ENCODE peak calls at places on chromosomes 13 and 19, in nine cellular contexts. K, S, L, C, E, M, G, V and B are unnamed samples.
A peak's percentile ranks its signal among the peaks of the same experiment; 100 is the strongest.

GRCh38 chr19:13819242-13819641 is 24.0 kb downstream of the ZSWIM4 start:
- DNase-seq in K (no peak), S (no peak), L (no peak), C (no peak), E (no peak), M (no peak), G (no peak), V (no peak), B (peak; percentile 40)

GRCh38 chr13:46926856-46927625 is 30.2 kb upstream of the HTR2A start:
- DNase-seq in K (peak; percentile 36), S (no peak), L (no peak), C (peak; percentile 77), E (no peak), M (no peak), G (no peak), V (no peak), B (peak; percentile 58)

GRCh38 chr13:80862466-80862865 is 521.5 kb upstream of the SPRY2 start:
- DNase-seq in K (no peak), S (no peak), L (no peak), C (no peak), E (no peak), M (no peak), G (no peak), V (no peak), B (peak; percentile 47)

GRCh38 chr13:39777527-39778061 is 122.1 kb downstream of the COG6 start:
- DNase-seq in K (peak; percentile 80), S (no peak), L (no peak), C (peak; percentile 90), E (no peak), M (peak; percentile 99), G (no peak), V (no peak), B (peak; percentile 96)

GRCh38 chr19:35318679-35319448 is 10.1 kb upstream of the CD22 start:
- DNase-seq in K (peak; percentile 6), S (no peak), L (no peak), C (peak; percentile 73), E (no peak), M (peak; percentile 46), G (peak; percentile 66), V (no peak), B (peak; percentile 72)

GRCh38 chr19:998064-998463 is 2.2 kb upstream of the GRIN3B start:
- DNase-seq in K (no peak), S (no peak), L (no peak), C (no peak), E (no peak), M (no peak), G (no peak), V (no peak), B (no peak)

GRCh38 chr13:110436786-110437370 is 124.6 kb downstream of the RAB20 start:
- DNase-seq in K (no peak), S (no peak), L (no peak), C (no peak), E (no peak), M (no peak), G (no peak), V (no peak), B (no peak)

GRCh38 chr19:16117594-16118033 is 5.9 kb downstream of the RAB8A start:
- DNase-seq in K (no peak), S (no peak), L (no peak), C (no peak), E (no peak), M (no peak), G (no peak), V (no peak), B (no peak)

GRCh38 chr13:77872995-77873394 is 45.6 kb downstream of the EDNRB start:
- DNase-seq in K (peak; percentile 81), S (no peak), L (no peak), C (no peak), E (no peak), M (no peak), G (no peak), V (no peak), B (peak; percentile 72)

GRCh38 chr19:51166846-51167490 is 24.9 kb downstream of the SIGLEC7 start:
- DNase-seq in K (no peak), S (no peak), L (no peak), C (no peak), E (no peak), M (no peak), G (no peak), V (no peak), B (no peak)

GRCh38 chr13:42970824-42971669 is 21.0 kb downstream of the EPSTI1 start:
- DNase-seq in K (no peak), S (no peak), L (no peak), C (peak; percentile 49), E (no peak), M (peak; percentile 70), G (no peak), V (no peak), B (peak; percentile 51)

GRCh38 chr19:58518261-58519086 is 1.1 kb downstream of the ZBTB45 start:
- DNase-seq in K (no peak), S (no peak), L (no peak), C (no peak), E (no peak), M (no peak), G (no peak), V (peak; percentile 10), B (no peak)

GRCh38 chr19:17488593-17489391 is 18.5 kb downstream of the SLC27A1 start:
- DNase-seq in K (no peak), S (peak; percentile 92), L (peak; percentile 64), C (no peak), E (no peak), M (peak; percentile 54), G (peak; percentile 81), V (peak; percentile 89), B (peak; percentile 69)

GRCh38 chr19:2248136-2249009 is 750 bp upstream of the AMH start:
- DNase-seq in K (no peak), S (no peak), L (no peak), C (no peak), E (no peak), M (no peak), G (peak; percentile 18), V (no peak), B (no peak)

GRCh38 chr19:38035515-38036495 is 128.8 kb downstream of the SIPA1L3 start:
- DNase-seq in K (no peak), S (no peak), L (no peak), C (peak; percentile 58), E (no peak), M (no peak), G (no peak), V (no peak), B (peak; percentile 47)

GRCh38 chr19:47824396-47824795 is 2.7 kb downstream of the CRX start:
- DNase-seq in K (no peak), S (no peak), L (no peak), C (no peak), E (no peak), M (no peak), G (no peak), V (no peak), B (no peak)

GRCh38 chr13:48892311-48892710 is 83.4 kb upstream of the FNDC3A start:
- DNase-seq in K (peak; percentile 91), S (no peak), L (no peak), C (peak; percentile 73), E (no peak), M (peak; percentile 95), G (no peak), V (no peak), B (peak; percentile 86)

GRCh38 chr13:114054269-114054668 is 78.2 kb downstream of the RASA3 start:
- DNase-seq in K (no peak), S (no peak), L (no peak), C (no peak), E (no peak), M (no peak), G (no peak), V (no peak), B (no peak)

GRCh38 chr19:38656171-38656981 is 8.9 kb downstream of the ACTN4 start:
- DNase-seq in K (no peak), S (no peak), L (no peak), C (peak; percentile 80), E (no peak), M (peak; percentile 85), G (no peak), V (no peak), B (peak; percentile 74)